ENCODE peak calls at places on chromosomes 2 and 18, in four cellular contexts. D is SK-N-SH, P is HepG2, H is WTC11. R is an unnamed sample.

GRCh38 chr2:37615808-37616673 is 55.4 kb downstream of the CDC42EP3 start:
- DNase-seq in D (no peak), P (no peak), H (no peak), R (no peak)

GRCh38 chr2:173493874-173494273 is 139.2 kb downstream of the CDCA7 start:
- DNase-seq in D (no peak), P (no peak), H (no peak), R (no peak)

GRCh38 chr2:173926875-173927274 is 38.3 kb downstream of the SP3 start:
- DNase-seq in D (no peak), P (no peak), H (no peak), R (no peak)

GRCh38 chr2:169159686-169160085 is 90.3 kb downstream of the DHRS9 start:
- DNase-seq in D (no peak), P (no peak), H (no peak), R (no peak)

GRCh38 chr2:222864296-222864695 is 3.5 kb downstream of the ACSL3 start:
- DNase-seq in D (no peak), P (peak), H (peak), R (no peak)

GRCh38 chr2:240986787-240987411 is 11.5 kb upstream of the SNED1 start:
- DNase-seq in D (peak), P (no peak), H (peak), R (no peak)

GRCh38 chr2:188969236-188970032 is 4.7 kb upstream of the COL3A1 start:
- DNase-seq in D (no peak), P (no peak), H (no peak), R (no peak)

GRCh38 chr18:63131944-63132818 is 187.4 kb downstream of the BCL2 start:
- DNase-seq in D (no peak), P (no peak), H (no peak), R (no peak)

GRCh38 chr2:236535024-236535423 is 34.6 kb upstream of the ACKR3 start:
- DNase-seq in D (no peak), P (no peak), H (no peak), R (no peak)

DNA sequence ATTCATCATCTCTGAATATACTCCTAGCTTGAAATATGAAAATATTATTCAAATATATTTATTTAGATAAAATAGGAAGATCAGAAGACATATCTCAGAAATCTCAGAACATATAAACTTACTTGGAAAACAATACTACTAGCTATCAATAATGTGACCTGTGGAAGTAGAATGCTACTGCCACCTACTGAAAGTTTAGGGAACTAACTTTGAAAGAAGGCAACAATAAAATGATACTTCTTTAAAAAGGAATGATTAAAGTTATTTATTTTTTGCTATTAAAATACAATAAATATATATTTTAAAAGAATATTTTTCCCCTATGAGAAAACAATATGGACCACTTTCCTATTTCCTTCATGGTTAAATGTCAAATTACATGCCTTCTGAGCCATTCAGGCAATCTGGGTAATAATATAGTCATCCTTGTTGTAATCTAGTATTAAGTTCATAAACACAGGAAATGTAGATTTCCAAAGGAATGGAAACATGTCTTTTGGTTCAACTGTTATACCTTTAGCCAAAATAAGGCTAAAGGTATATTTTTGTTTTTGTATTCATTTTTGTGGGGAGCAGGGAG is 26.0 kb downstream of the ACADL start:
- DNase-seq in D (no peak), P (peak), H (no peak), R (peak)
- TF ChIP-seq FOXJ3 in D (no peak), P (no peak), H (no peak), R (no peak)

GRCh38 chr2:164839914-164840457 is 1.6 kb downstream of the COBLL1 start:
- DNase-seq in D (no peak), P (peak), H (no peak), R (no peak)
- TF ChIP-seq FOXJ3 in D (no peak), P (no peak), H (no peak), R (no peak)

GRCh38 chr2:26345284-26345553 is 724 bp upstream of the SELENOI start:
- DNase-seq in D (no peak), P (no peak), H (no peak), R (no peak)

GRCh38 chr2:26347286-26347865 is 787 bp upstream of the ADGRF3 start:
- DNase-seq in D (no peak), P (no peak), H (no peak), R (no peak)

GRCh38 chr2:26345554-26346453 is at the start of gene SELENOI:
- DNase-seq in D (peak), P (peak), H (peak), R (peak)

GRCh38 chr2:26344581-26345283 is 1.2 kb upstream of the SELENOI start:
- DNase-seq in D (no peak), P (peak), H (peak), R (peak)

GRCh38 chr2:26346454-26347053 is at the start of gene ADGRF3:
- DNase-seq in D (peak), P (peak), H (peak), R (peak)
- TF ChIP-seq FOXJ3 in D (no peak), P (no peak), H (no peak), R (no peak)

DNA sequence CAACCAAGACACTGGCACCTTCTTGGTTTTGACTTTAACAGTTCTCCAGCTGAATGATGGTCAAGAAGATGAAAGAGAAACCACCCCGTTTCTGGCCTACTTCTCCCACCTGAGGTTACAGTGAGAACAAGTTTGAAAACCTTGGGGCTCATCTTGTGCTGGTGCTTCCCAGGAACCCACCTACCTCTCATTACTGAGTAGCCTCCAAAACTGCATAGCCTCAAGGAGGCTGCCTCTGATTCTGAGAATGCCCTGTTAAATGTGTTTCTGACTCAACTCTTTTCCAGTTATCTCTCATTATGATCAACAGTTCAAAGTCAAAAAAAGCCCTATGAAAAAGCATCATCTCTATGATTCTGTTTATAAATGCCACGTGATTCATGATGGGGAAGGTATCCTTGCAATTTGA is 121.9 kb downstream of the CACNB4 start:
- DNase-seq in D (no peak), P (no peak), H (no peak), R (no peak)
- TF ChIP-seq FOXJ3 in D (no peak), P (no peak), H (no peak), R (no peak)

GRCh38 chr2:239400907-239401449 is at the start of gene HDAC4:
- DNase-seq in D (peak), P (peak), H (peak), R (peak)
- TF ChIP-seq FOXJ3 in D (no peak), P (no peak), H (no peak), R (no peak)

GRCh38 chr2:7844414-7844961 is 837.4 kb upstream of the ID2 start:
- DNase-seq in D (no peak), P (no peak), H (no peak), R (no peak)

GRCh38 chr2:7838636-7839035 is 843.2 kb upstream of the ID2 start:
- DNase-seq in D (no peak), P (no peak), H (no peak), R (no peak)

GRCh38 chr2:7841751-7842150 is 840.1 kb upstream of the ID2 start:
- DNase-seq in D (no peak), P (no peak), H (no peak), R (no peak)

GRCh38 chr2:7837232-7837760 is 844.6 kb upstream of the ID2 start:
- DNase-seq in D (no peak), P (no peak), H (no peak), R (no peak)

GRCh38 chr2:7840651-7841380 is 841.0 kb upstream of the ID2 start:
- DNase-seq in D (no peak), P (no peak), H (no peak), R (no peak)
- TF ChIP-seq FOXJ3 in D (no peak), P (no peak), H (no peak), R (no peak)

DNA sequence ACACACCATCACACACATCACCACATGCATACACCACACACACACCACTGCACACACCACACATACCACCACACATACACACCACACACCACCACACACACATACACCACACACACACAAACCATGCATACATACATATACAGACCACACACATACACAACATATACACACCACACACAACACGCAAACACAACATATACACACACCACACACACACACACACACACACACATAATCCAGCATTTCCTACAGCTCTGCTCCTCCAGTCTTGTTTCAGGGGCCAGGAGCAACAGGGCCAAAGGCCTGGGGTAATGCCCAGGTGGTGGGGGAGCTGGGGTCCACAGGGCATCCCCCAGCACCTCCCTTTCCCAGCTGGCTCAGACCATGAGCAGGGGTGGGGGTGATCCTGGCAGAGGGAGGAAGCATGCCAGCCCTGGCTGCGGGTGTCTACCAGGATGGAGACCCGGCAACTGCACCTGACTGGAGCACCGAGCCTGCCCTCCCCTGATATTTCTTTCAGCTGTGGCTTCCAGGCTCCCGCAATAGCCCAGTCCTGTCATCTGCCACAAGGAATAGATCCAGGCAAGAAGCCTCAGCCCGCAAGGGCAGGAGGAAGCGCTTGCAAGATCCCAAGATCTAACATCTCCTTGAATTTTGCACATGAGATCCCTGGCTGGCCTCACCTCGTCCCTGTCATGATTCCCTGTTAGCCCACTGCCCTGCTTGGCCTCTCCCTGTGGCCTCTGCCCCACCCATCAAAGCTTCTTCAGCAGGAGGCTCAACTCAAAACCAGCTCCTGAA is 196.9 kb downstream of the TNS1 start:
- DNase-seq in D (no peak), P (no peak), H (no peak), R (no peak)
- TF ChIP-seq FOXJ3 in D (no peak), P (no peak), H (no peak), R (no peak)

GRCh38 chr2:95076705-95077520 is 44.7 kb downstream of the MRPS5 start:
- DNase-seq in D (peak), P (peak), H (peak), R (peak)
- TF ChIP-seq FOXJ3 in D (no peak), P (no peak), H (no peak), R (no peak)

DNA sequence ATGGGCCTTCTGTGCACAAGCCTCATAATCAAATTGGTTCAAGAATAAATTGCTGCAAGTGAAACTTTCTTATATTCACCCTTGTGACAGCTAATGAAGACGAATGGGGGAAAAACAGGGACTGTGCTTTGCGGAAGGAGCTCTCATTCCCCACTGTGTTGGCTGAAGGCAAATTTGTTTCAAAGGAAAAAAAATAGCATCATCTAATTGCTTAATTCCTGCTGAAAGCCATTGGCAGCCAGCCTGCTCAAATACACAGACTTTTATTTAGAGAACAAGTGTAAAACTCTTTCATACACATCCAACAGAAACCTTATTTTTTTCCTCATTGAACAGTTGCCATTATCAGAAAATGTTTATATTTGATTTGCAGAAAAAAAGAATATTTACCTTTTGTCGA is 172.3 kb downstream of the ARL6IP6 start:
- DNase-seq in D (no peak), P (no peak), H (no peak), R (no peak)
- TF ChIP-seq FOXJ3 in D (no peak), P (no peak), H (no peak), R (no peak)

GRCh38 chr2:119625226-119625625 is 53.8 kb upstream of the TMEM177 start:
- DNase-seq in D (no peak), P (no peak), H (no peak), R (no peak)

GRCh38 chr2:119630121-119630520 is 48.9 kb upstream of the TMEM177 start:
- DNase-seq in D (no peak), P (no peak), H (no peak), R (no peak)

GRCh38 chr2:119629323-119629825 is 49.6 kb upstream of the TMEM177 start:
- DNase-seq in D (no peak), P (no peak), H (no peak), R (no peak)
- TF ChIP-seq FOXJ3 in D (no peak), P (no peak), H (no peak), R (no peak)